ENCODE peak calls at places on chromosome 3, in eight cellular contexts. One of them, this sample, is unnamed.

GRCh38 chr3:112979244-112979832 is 4.4 kb upstream of the CD200R1 start:
- DNase-seq in ELR: peak; percentile 60
- DNase-seq in GM03348: peak; percentile 34
- DNase-seq in stimulated activated naive CD8-positive, alpha-beta T cell treated with anti-CD3 and anti-CD28 coated beads, Interleukin-15, amount 100 ng/mL, for 72 hours: no peak
- DNase-seq in stimulated activated CD4-positive, alpha-beta T cell treated with anti-CD3 and anti-CD28 coated beads, TNF-alpha, amount 100 ng/mL, for 4 hours: no peak
- DNase-seq in cardiac muscle cell: peak; percentile 62
- DNase-seq in activated T-cell treated with anti-CD3 and anti-CD28 coated beads for 48 hours: no peak
- DNase-seq in NCI-H748 treated with DMSO at 0.1 percent for 48 hours: peak; percentile 8
- DNase-seq in this sample: no peak

GRCh38 chr3:118587037-118587741 is 447.5 kb downstream of the IGSF11 start:
- DNase-seq in cardiac muscle cell: no peak
- DNase-seq in stimulated activated naive CD8-positive, alpha-beta T cell treated with anti-CD3 and anti-CD28 coated beads, Interleukin-15, amount 100 ng/mL, for 72 hours: no peak
- DNase-seq in activated T-cell treated with anti-CD3 and anti-CD28 coated beads for 48 hours: no peak
- DNase-seq in GM03348: no peak
- DNase-seq in ELR: no peak
- DNase-seq in stimulated activated CD4-positive, alpha-beta T cell treated with anti-CD3 and anti-CD28 coated beads, TNF-alpha, amount 100 ng/mL, for 4 hours: no peak
- DNase-seq in NCI-H748 treated with DMSO at 0.1 percent for 48 hours: no peak
- DNase-seq in this sample: no peak

GRCh38 chr3:60948488-60948887 is 302.8 kb downstream of the FHIT start:
- DNase-seq in cardiac muscle cell: peak; percentile 6
- DNase-seq in GM03348: peak; percentile 50
- DNase-seq in ELR: no peak
- DNase-seq in stimulated activated naive CD8-positive, alpha-beta T cell treated with anti-CD3 and anti-CD28 coated beads, Interleukin-15, amount 100 ng/mL, for 72 hours: no peak
- DNase-seq in activated T-cell treated with anti-CD3 and anti-CD28 coated beads for 48 hours: no peak
- DNase-seq in stimulated activated CD4-positive, alpha-beta T cell treated with anti-CD3 and anti-CD28 coated beads, TNF-alpha, amount 100 ng/mL, for 4 hours: no peak
- DNase-seq in NCI-H748 treated with DMSO at 0.1 percent for 48 hours: no peak
- DNase-seq in this sample: no peak

GRCh38 chr3:139935866-139936817 is 1.2 kb downstream of the CLSTN2 start:
- DNase-seq in activated T-cell treated with anti-CD3 and anti-CD28 coated beads for 48 hours: no peak
- DNase-seq in stimulated activated CD4-positive, alpha-beta T cell treated with anti-CD3 and anti-CD28 coated beads, TNF-alpha, amount 100 ng/mL, for 4 hours: no peak
- DNase-seq in cardiac muscle cell: no peak
- DNase-seq in NCI-H748 treated with DMSO at 0.1 percent for 48 hours: no peak
- DNase-seq in GM03348: peak; percentile 39
- DNase-seq in ELR: no peak
- DNase-seq in stimulated activated naive CD8-positive, alpha-beta T cell treated with anti-CD3 and anti-CD28 coated beads, Interleukin-15, amount 100 ng/mL, for 72 hours: no peak
- DNase-seq in this sample: no peak

GRCh38 chr3:159804726-159805410 is 183.8 kb upstream of the IL12A start:
- DNase-seq in stimulated activated CD4-positive, alpha-beta T cell treated with anti-CD3 and anti-CD28 coated beads, TNF-alpha, amount 100 ng/mL, for 4 hours: no peak
- DNase-seq in activated T-cell treated with anti-CD3 and anti-CD28 coated beads for 48 hours: peak; percentile 11
- DNase-seq in cardiac muscle cell: peak; percentile 94
- DNase-seq in GM03348: peak; percentile 87
- DNase-seq in stimulated activated naive CD8-positive, alpha-beta T cell treated with anti-CD3 and anti-CD28 coated beads, Interleukin-15, amount 100 ng/mL, for 72 hours: peak; percentile 44
- DNase-seq in NCI-H748 treated with DMSO at 0.1 percent for 48 hours: peak; percentile 43
- DNase-seq in ELR: peak; percentile 93
- DNase-seq in this sample: no peak

GRCh38 chr3:12231481-12231880 is 57.4 kb upstream of the PPARG start:
- DNase-seq in NCI-H748 treated with DMSO at 0.1 percent for 48 hours: no peak
- DNase-seq in activated T-cell treated with anti-CD3 and anti-CD28 coated beads for 48 hours: no peak
- DNase-seq in stimulated activated CD4-positive, alpha-beta T cell treated with anti-CD3 and anti-CD28 coated beads, TNF-alpha, amount 100 ng/mL, for 4 hours: no peak
- DNase-seq in cardiac muscle cell: no peak
- DNase-seq in ELR: no peak
- DNase-seq in GM03348: no peak
- DNase-seq in stimulated activated naive CD8-positive, alpha-beta T cell treated with anti-CD3 and anti-CD28 coated beads, Interleukin-15, amount 100 ng/mL, for 72 hours: no peak
- DNase-seq in this sample: no peak

GRCh38 chr3:106699093-106699492 is 678.1 kb upstream of the CCDC54 start:
- DNase-seq in cardiac muscle cell: no peak
- DNase-seq in activated T-cell treated with anti-CD3 and anti-CD28 coated beads for 48 hours: no peak
- DNase-seq in NCI-H748 treated with DMSO at 0.1 percent for 48 hours: peak; percentile 83
- DNase-seq in ELR: no peak
- DNase-seq in stimulated activated naive CD8-positive, alpha-beta T cell treated with anti-CD3 and anti-CD28 coated beads, Interleukin-15, amount 100 ng/mL, for 72 hours: no peak
- DNase-seq in stimulated activated CD4-positive, alpha-beta T cell treated with anti-CD3 and anti-CD28 coated beads, TNF-alpha, amount 100 ng/mL, for 4 hours: no peak
- DNase-seq in GM03348: no peak
- DNase-seq in this sample: no peak

GRCh38 chr3:81743096-81744025 is 18.1 kb downstream of the GBE1 start:
- DNase-seq in stimulated activated naive CD8-positive, alpha-beta T cell treated with anti-CD3 and anti-CD28 coated beads, Interleukin-15, amount 100 ng/mL, for 72 hours: no peak
- DNase-seq in activated T-cell treated with anti-CD3 and anti-CD28 coated beads for 48 hours: no peak
- DNase-seq in GM03348: peak; percentile 17
- DNase-seq in ELR: peak; percentile 96
- DNase-seq in cardiac muscle cell: peak; percentile 94
- DNase-seq in NCI-H748 treated with DMSO at 0.1 percent for 48 hours: no peak
- DNase-seq in stimulated activated CD4-positive, alpha-beta T cell treated with anti-CD3 and anti-CD28 coated beads, TNF-alpha, amount 100 ng/mL, for 4 hours: no peak
- DNase-seq in this sample: no peak

GRCh38 chr3:134381836-134382442 is 7.7 kb upstream of the AMOTL2 start:
- DNase-seq in stimulated activated CD4-positive, alpha-beta T cell treated with anti-CD3 and anti-CD28 coated beads, TNF-alpha, amount 100 ng/mL, for 4 hours: no peak
- DNase-seq in ELR: no peak
- DNase-seq in activated T-cell treated with anti-CD3 and anti-CD28 coated beads for 48 hours: no peak
- DNase-seq in NCI-H748 treated with DMSO at 0.1 percent for 48 hours: no peak
- DNase-seq in stimulated activated naive CD8-positive, alpha-beta T cell treated with anti-CD3 and anti-CD28 coated beads, Interleukin-15, amount 100 ng/mL, for 72 hours: no peak
- DNase-seq in cardiac muscle cell: no peak
- DNase-seq in GM03348: no peak
- DNase-seq in this sample: peak; percentile 96

GRCh38 chr3:54374214-54374855 is 252.0 kb downstream of the CACNA2D3 start:
- DNase-seq in cardiac muscle cell: peak; percentile 28
- DNase-seq in stimulated activated CD4-positive, alpha-beta T cell treated with anti-CD3 and anti-CD28 coated beads, TNF-alpha, amount 100 ng/mL, for 4 hours: no peak
- DNase-seq in ELR: peak; percentile 2
- DNase-seq in stimulated activated naive CD8-positive, alpha-beta T cell treated with anti-CD3 and anti-CD28 coated beads, Interleukin-15, amount 100 ng/mL, for 72 hours: no peak
- DNase-seq in GM03348: no peak
- DNase-seq in activated T-cell treated with anti-CD3 and anti-CD28 coated beads for 48 hours: peak; percentile 2
- DNase-seq in NCI-H748 treated with DMSO at 0.1 percent for 48 hours: no peak
- DNase-seq in this sample: no peak

GRCh38 chr3:100782906-100783305 is 73.6 kb downstream of the TFG start:
- DNase-seq in activated T-cell treated with anti-CD3 and anti-CD28 coated beads for 48 hours: no peak
- DNase-seq in NCI-H748 treated with DMSO at 0.1 percent for 48 hours: no peak
- DNase-seq in ELR: peak; percentile 13
- DNase-seq in GM03348: no peak
- DNase-seq in cardiac muscle cell: peak; percentile 5
- DNase-seq in stimulated activated naive CD8-positive, alpha-beta T cell treated with anti-CD3 and anti-CD28 coated beads, Interleukin-15, amount 100 ng/mL, for 72 hours: no peak
- DNase-seq in stimulated activated CD4-positive, alpha-beta T cell treated with anti-CD3 and anti-CD28 coated beads, TNF-alpha, amount 100 ng/mL, for 4 hours: no peak
- DNase-seq in this sample: no peak

GRCh38 chr3:61807865-61808276 is 246.5 kb downstream of the PTPRG start:
- DNase-seq in stimulated activated CD4-positive, alpha-beta T cell treated with anti-CD3 and anti-CD28 coated beads, TNF-alpha, amount 100 ng/mL, for 4 hours: no peak
- DNase-seq in activated T-cell treated with anti-CD3 and anti-CD28 coated beads for 48 hours: no peak
- DNase-seq in stimulated activated naive CD8-positive, alpha-beta T cell treated with anti-CD3 and anti-CD28 coated beads, Interleukin-15, amount 100 ng/mL, for 72 hours: no peak
- DNase-seq in cardiac muscle cell: peak; percentile 71
- DNase-seq in ELR: no peak
- DNase-seq in GM03348: no peak
- DNase-seq in NCI-H748 treated with DMSO at 0.1 percent for 48 hours: no peak
- DNase-seq in this sample: no peak

GRCh38 chr3:41045491-41045890 is 153.8 kb upstream of the CTNNB1 start:
- DNase-seq in stimulated activated naive CD8-positive, alpha-beta T cell treated with anti-CD3 and anti-CD28 coated beads, Interleukin-15, amount 100 ng/mL, for 72 hours: no peak
- DNase-seq in stimulated activated CD4-positive, alpha-beta T cell treated with anti-CD3 and anti-CD28 coated beads, TNF-alpha, amount 100 ng/mL, for 4 hours: no peak
- DNase-seq in ELR: no peak
- DNase-seq in GM03348: no peak
- DNase-seq in NCI-H748 treated with DMSO at 0.1 percent for 48 hours: no peak
- DNase-seq in cardiac muscle cell: no peak
- DNase-seq in activated T-cell treated with anti-CD3 and anti-CD28 coated beads for 48 hours: no peak
- DNase-seq in this sample: no peak

GRCh38 chr3:126621171-126621570 is 33.8 kb downstream of the TXNRD3 start:
- DNase-seq in GM03348: peak; percentile 46
- DNase-seq in stimulated activated CD4-positive, alpha-beta T cell treated with anti-CD3 and anti-CD28 coated beads, TNF-alpha, amount 100 ng/mL, for 4 hours: no peak
- DNase-seq in cardiac muscle cell: peak; percentile 55
- DNase-seq in ELR: peak; percentile 70
- DNase-seq in activated T-cell treated with anti-CD3 and anti-CD28 coated beads for 48 hours: no peak
- DNase-seq in stimulated activated naive CD8-positive, alpha-beta T cell treated with anti-CD3 and anti-CD28 coated beads, Interleukin-15, amount 100 ng/mL, for 72 hours: no peak
- DNase-seq in NCI-H748 treated with DMSO at 0.1 percent for 48 hours: no peak
- DNase-seq in this sample: no peak

GRCh38 chr3:49378249-49378899 is 20.2 kb upstream of the GPX1 start:
- DNase-seq in activated T-cell treated with anti-CD3 and anti-CD28 coated beads for 48 hours: no peak
- DNase-seq in stimulated activated naive CD8-positive, alpha-beta T cell treated with anti-CD3 and anti-CD28 coated beads, Interleukin-15, amount 100 ng/mL, for 72 hours: no peak
- DNase-seq in stimulated activated CD4-positive, alpha-beta T cell treated with anti-CD3 and anti-CD28 coated beads, TNF-alpha, amount 100 ng/mL, for 4 hours: no peak
- DNase-seq in ELR: peak; percentile 54
- DNase-seq in cardiac muscle cell: peak; percentile 88
- DNase-seq in NCI-H748 treated with DMSO at 0.1 percent for 48 hours: no peak
- DNase-seq in GM03348: peak; percentile 38
- DNase-seq in this sample: no peak

GRCh38 chr3:153026026-153026425 is 136.0 kb upstream of the RAP2B start:
- DNase-seq in cardiac muscle cell: peak; percentile 67
- DNase-seq in stimulated activated CD4-positive, alpha-beta T cell treated with anti-CD3 and anti-CD28 coated beads, TNF-alpha, amount 100 ng/mL, for 4 hours: no peak
- DNase-seq in NCI-H748 treated with DMSO at 0.1 percent for 48 hours: no peak
- DNase-seq in stimulated activated naive CD8-positive, alpha-beta T cell treated with anti-CD3 and anti-CD28 coated beads, Interleukin-15, amount 100 ng/mL, for 72 hours: no peak
- DNase-seq in ELR: peak; percentile 71
- DNase-seq in GM03348: peak; percentile 51
- DNase-seq in activated T-cell treated with anti-CD3 and anti-CD28 coated beads for 48 hours: no peak
- DNase-seq in this sample: no peak

GRCh38 chr3:54533856-54534255 is 394.0 kb downstream of the LRTM1 start:
- DNase-seq in activated T-cell treated with anti-CD3 and anti-CD28 coated beads for 48 hours: no peak
- DNase-seq in stimulated activated naive CD8-positive, alpha-beta T cell treated with anti-CD3 and anti-CD28 coated beads, Interleukin-15, amount 100 ng/mL, for 72 hours: no peak
- DNase-seq in cardiac muscle cell: peak; percentile 3
- DNase-seq in ELR: no peak
- DNase-seq in stimulated activated CD4-positive, alpha-beta T cell treated with anti-CD3 and anti-CD28 coated beads, TNF-alpha, amount 100 ng/mL, for 4 hours: no peak
- DNase-seq in NCI-H748 treated with DMSO at 0.1 percent for 48 hours: no peak
- DNase-seq in GM03348: no peak
- DNase-seq in this sample: no peak

GRCh38 chr3:160756907-160757623 is 1.0 kb downstream of the PPM1L start:
- DNase-seq in cardiac muscle cell: no peak
- DNase-seq in activated T-cell treated with anti-CD3 and anti-CD28 coated beads for 48 hours: no peak
- DNase-seq in GM03348: no peak
- DNase-seq in stimulated activated CD4-positive, alpha-beta T cell treated with anti-CD3 and anti-CD28 coated beads, TNF-alpha, amount 100 ng/mL, for 4 hours: no peak
- DNase-seq in ELR: no peak
- DNase-seq in NCI-H748 treated with DMSO at 0.1 percent for 48 hours: no peak
- DNase-seq in stimulated activated naive CD8-positive, alpha-beta T cell treated with anti-CD3 and anti-CD28 coated beads, Interleukin-15, amount 100 ng/mL, for 72 hours: peak; percentile 13
- DNase-seq in this sample: no peak

GRCh38 chr3:119308355-119308754 is 14.2 kb downstream of the ARHGAP31 start:
- DNase-seq in NCI-H748 treated with DMSO at 0.1 percent for 48 hours: no peak
- DNase-seq in GM03348: no peak
- DNase-seq in ELR: peak; percentile 30
- DNase-seq in activated T-cell treated with anti-CD3 and anti-CD28 coated beads for 48 hours: no peak
- DNase-seq in stimulated activated naive CD8-positive, alpha-beta T cell treated with anti-CD3 and anti-CD28 coated beads, Interleukin-15, amount 100 ng/mL, for 72 hours: no peak
- DNase-seq in cardiac muscle cell: no peak
- DNase-seq in stimulated activated CD4-positive, alpha-beta T cell treated with anti-CD3 and anti-CD28 coated beads, TNF-alpha, amount 100 ng/mL, for 4 hours: no peak
- DNase-seq in this sample: no peak

GRCh38 chr3:184733181-184733580 is 21.3 kb upstream of the MAGEF1 start:
- DNase-seq in NCI-H748 treated with DMSO at 0.1 percent for 48 hours: no peak
- DNase-seq in cardiac muscle cell: no peak
- DNase-seq in activated T-cell treated with anti-CD3 and anti-CD28 coated beads for 48 hours: no peak
- DNase-seq in stimulated activated CD4-positive, alpha-beta T cell treated with anti-CD3 and anti-CD28 coated beads, TNF-alpha, amount 100 ng/mL, for 4 hours: no peak
- DNase-seq in stimulated activated naive CD8-positive, alpha-beta T cell treated with anti-CD3 and anti-CD28 coated beads, Interleukin-15, amount 100 ng/mL, for 72 hours: no peak
- DNase-seq in GM03348: no peak
- DNase-seq in ELR: no peak
- DNase-seq in this sample: no peak

GRCh38 chr3:44235604-44236484 is 5.8 kb upstream of the TOPAZ1 start:
- DNase-seq in activated T-cell treated with anti-CD3 and anti-CD28 coated beads for 48 hours: peak; percentile 22
- DNase-seq in cardiac muscle cell: peak; percentile 93
- DNase-seq in GM03348: peak; percentile 86
- DNase-seq in stimulated activated naive CD8-positive, alpha-beta T cell treated with anti-CD3 and anti-CD28 coated beads, Interleukin-15, amount 100 ng/mL, for 72 hours: peak; percentile 52
- DNase-seq in ELR: peak; percentile 89
- DNase-seq in NCI-H748 treated with DMSO at 0.1 percent for 48 hours: peak; percentile 36
- DNase-seq in stimulated activated CD4-positive, alpha-beta T cell treated with anti-CD3 and anti-CD28 coated beads, TNF-alpha, amount 100 ng/mL, for 4 hours: peak; percentile 45
- DNase-seq in this sample: no peak

GRCh38 chr3:161310649-161311423 is 60.5 kb downstream of the SPTSSB start:
- DNase-seq in stimulated activated CD4-positive, alpha-beta T cell treated with anti-CD3 and anti-CD28 coated beads, TNF-alpha, amount 100 ng/mL, for 4 hours: no peak
- DNase-seq in stimulated activated naive CD8-positive, alpha-beta T cell treated with anti-CD3 and anti-CD28 coated beads, Interleukin-15, amount 100 ng/mL, for 72 hours: peak; percentile 86
- DNase-seq in NCI-H748 treated with DMSO at 0.1 percent for 48 hours: no peak
- DNase-seq in cardiac muscle cell: no peak
- DNase-seq in ELR: no peak
- DNase-seq in GM03348: no peak
- DNase-seq in activated T-cell treated with anti-CD3 and anti-CD28 coated beads for 48 hours: peak; percentile 30
- DNase-seq in this sample: no peak

GRCh38 chr3:122305818-122306621 is 19.0 kb upstream of the CSTA start:
- DNase-seq in GM03348: no peak
- DNase-seq in stimulated activated CD4-positive, alpha-beta T cell treated with anti-CD3 and anti-CD28 coated beads, TNF-alpha, amount 100 ng/mL, for 4 hours: no peak
- DNase-seq in activated T-cell treated with anti-CD3 and anti-CD28 coated beads for 48 hours: no peak
- DNase-seq in cardiac muscle cell: peak; percentile 9
- DNase-seq in ELR: peak; percentile 22
- DNase-seq in stimulated activated naive CD8-positive, alpha-beta T cell treated with anti-CD3 and anti-CD28 coated beads, Interleukin-15, amount 100 ng/mL, for 72 hours: no peak
- DNase-seq in NCI-H748 treated with DMSO at 0.1 percent for 48 hours: no peak
- DNase-seq in this sample: no peak

GRCh38 chr3:192833177-192833890 is 84.3 kb downstream of the MB21D2 start:
- DNase-seq in activated T-cell treated with anti-CD3 and anti-CD28 coated beads for 48 hours: no peak
- DNase-seq in stimulated activated naive CD8-positive, alpha-beta T cell treated with anti-CD3 and anti-CD28 coated beads, Interleukin-15, amount 100 ng/mL, for 72 hours: no peak
- DNase-seq in cardiac muscle cell: peak; percentile 77
- DNase-seq in GM03348: peak; percentile 51
- DNase-seq in ELR: peak; percentile 83
- DNase-seq in stimulated activated CD4-positive, alpha-beta T cell treated with anti-CD3 and anti-CD28 coated beads, TNF-alpha, amount 100 ng/mL, for 4 hours: no peak
- DNase-seq in NCI-H748 treated with DMSO at 0.1 percent for 48 hours: no peak
- DNase-seq in this sample: no peak

GRCh38 chr3:129651316-129652202 is 45.1 kb upstream of the PLXND1 start:
- DNase-seq in stimulated activated CD4-positive, alpha-beta T cell treated with anti-CD3 and anti-CD28 coated beads, TNF-alpha, amount 100 ng/mL, for 4 hours: no peak
- DNase-seq in ELR: peak; percentile 90
- DNase-seq in cardiac muscle cell: peak; percentile 82
- DNase-seq in stimulated activated naive CD8-positive, alpha-beta T cell treated with anti-CD3 and anti-CD28 coated beads, Interleukin-15, amount 100 ng/mL, for 72 hours: no peak
- DNase-seq in NCI-H748 treated with DMSO at 0.1 percent for 48 hours: no peak
- DNase-seq in activated T-cell treated with anti-CD3 and anti-CD28 coated beads for 48 hours: no peak
- DNase-seq in GM03348: peak; percentile 67
- DNase-seq in this sample: peak; percentile 86

GRCh38 chr3:32832193-32832592 is 14.4 kb downstream of the TRIM71 start:
- DNase-seq in NCI-H748 treated with DMSO at 0.1 percent for 48 hours: no peak
- DNase-seq in cardiac muscle cell: no peak
- DNase-seq in GM03348: no peak
- DNase-seq in activated T-cell treated with anti-CD3 and anti-CD28 coated beads for 48 hours: no peak
- DNase-seq in stimulated activated CD4-positive, alpha-beta T cell treated with anti-CD3 and anti-CD28 coated beads, TNF-alpha, amount 100 ng/mL, for 4 hours: no peak
- DNase-seq in stimulated activated naive CD8-positive, alpha-beta T cell treated with anti-CD3 and anti-CD28 coated beads, Interleukin-15, amount 100 ng/mL, for 72 hours: no peak
- DNase-seq in ELR: no peak
- DNase-seq in this sample: no peak